ENCODE peak calls at places on chromosomes 5 and 9, in seven cellular contexts. One of them, this sample, is unnamed.

GRCh38 chr9:86516564-86516963 is 162.4 kb upstream of the TUT7 start:
- DNase-seq in breast epithelium: no peak
- DNase-seq in mucosa of descending colon: peak; percentile 51
- DNase-seq in GM12865: no peak
- DNase-seq in osteocyte: no peak
- DNase-seq in astrocyte: no peak
- DNase-seq in nephron progenitor cell: peak; percentile 6
- DNase-seq in this sample: no peak

GRCh38 chr9:133140174-133140505 is 19.1 kb upstream of the RALGDS start:
- DNase-seq in breast epithelium: no peak
- DNase-seq in mucosa of descending colon: peak; percentile 67
- DNase-seq in GM12865: no peak
- DNase-seq in osteocyte: no peak
- DNase-seq in astrocyte: no peak
- DNase-seq in nephron progenitor cell: no peak
- DNase-seq in this sample: no peak

GRCh38 chr5:21844960-21845359 is 1008.2 kb downstream of the CDH12 start:
- DNase-seq in breast epithelium: no peak
- DNase-seq in mucosa of descending colon: no peak
- DNase-seq in GM12865: no peak
- DNase-seq in osteocyte: no peak
- DNase-seq in astrocyte: no peak
- DNase-seq in nephron progenitor cell: no peak
- DNase-seq in this sample: no peak

GRCh38 chr5:41404757-41405156 is 105.6 kb downstream of the PLCXD3 start:
- DNase-seq in breast epithelium: no peak
- DNase-seq in mucosa of descending colon: no peak
- DNase-seq in GM12865: no peak
- DNase-seq in osteocyte: no peak
- DNase-seq in astrocyte: peak; percentile 42
- DNase-seq in nephron progenitor cell: no peak
- DNase-seq in this sample: no peak

GRCh38 chr5:16600397-16600796 is 16.4 kb downstream of the RETREG1 start:
- DNase-seq in breast epithelium: no peak
- DNase-seq in mucosa of descending colon: no peak
- DNase-seq in GM12865: no peak
- DNase-seq in osteocyte: no peak
- DNase-seq in astrocyte: no peak
- DNase-seq in nephron progenitor cell: peak; percentile 69
- DNase-seq in this sample: peak; percentile 79

GRCh38 chr5:42772265-42772993 is 15.8 kb downstream of the CCDC152 start:
- DNase-seq in breast epithelium: no peak
- DNase-seq in mucosa of descending colon: no peak
- DNase-seq in GM12865: no peak
- DNase-seq in osteocyte: no peak
- DNase-seq in astrocyte: no peak
- DNase-seq in nephron progenitor cell: no peak
- DNase-seq in this sample: no peak

GRCh38 chr5:114467729-114468128 is 105.9 kb downstream of the KCNN2 start:
- DNase-seq in breast epithelium: no peak
- DNase-seq in mucosa of descending colon: no peak
- DNase-seq in GM12865: no peak
- DNase-seq in osteocyte: no peak
- DNase-seq in astrocyte: no peak
- DNase-seq in nephron progenitor cell: no peak
- DNase-seq in this sample: no peak

GRCh38 chr5:169724303-169724702 is 87.2 kb downstream of the DOCK2 start:
- DNase-seq in breast epithelium: no peak
- DNase-seq in mucosa of descending colon: no peak
- DNase-seq in GM12865: no peak
- DNase-seq in osteocyte: no peak
- DNase-seq in astrocyte: no peak
- DNase-seq in nephron progenitor cell: no peak
- DNase-seq in this sample: no peak

GRCh38 chr5:1524481-1524798 is 680 bp upstream of the LPCAT1 start:
- DNase-seq in breast epithelium: peak; percentile 43
- DNase-seq in mucosa of descending colon: no peak
- DNase-seq in GM12865: peak; percentile 29
- DNase-seq in osteocyte: no peak
- DNase-seq in astrocyte: no peak
- DNase-seq in nephron progenitor cell: no peak
- DNase-seq in this sample: no peak

GRCh38 chr5:58412081-58412480 is 47.8 kb downstream of the PLK2 start:
- DNase-seq in breast epithelium: no peak
- DNase-seq in mucosa of descending colon: no peak
- DNase-seq in GM12865: no peak
- DNase-seq in osteocyte: no peak
- DNase-seq in astrocyte: peak; percentile 12
- DNase-seq in nephron progenitor cell: no peak
- DNase-seq in this sample: no peak

GRCh38 chr9:34992376-34992951 is 2.9 kb downstream of the DNAJB5 start:
- DNase-seq in breast epithelium: no peak
- DNase-seq in mucosa of descending colon: no peak
- DNase-seq in GM12865: peak; percentile 31
- DNase-seq in osteocyte: no peak
- DNase-seq in astrocyte: peak; percentile 90
- DNase-seq in nephron progenitor cell: no peak
- DNase-seq in this sample: peak; percentile 62

GRCh38 chr5:171601266-171601881 is 181.9 kb downstream of the FGF18 start:
- DNase-seq in breast epithelium: no peak
- DNase-seq in mucosa of descending colon: no peak
- DNase-seq in GM12865: peak; percentile 13
- DNase-seq in osteocyte: peak; percentile 65
- DNase-seq in astrocyte: no peak
- DNase-seq in nephron progenitor cell: no peak
- DNase-seq in this sample: no peak

GRCh38 chr9:35859310-35859994 is 10.7 kb downstream of the OR13J1 start:
- DNase-seq in breast epithelium: no peak
- DNase-seq in mucosa of descending colon: no peak
- DNase-seq in GM12865: peak; percentile 60
- DNase-seq in osteocyte: peak; percentile 76
- DNase-seq in astrocyte: no peak
- DNase-seq in nephron progenitor cell: no peak
- DNase-seq in this sample: no peak

GRCh38 chr5:14687023-14687665 is 22.6 kb downstream of the OTULIN start:
- DNase-seq in breast epithelium: no peak
- DNase-seq in mucosa of descending colon: no peak
- DNase-seq in GM12865: no peak
- DNase-seq in osteocyte: no peak
- DNase-seq in astrocyte: peak; percentile 60
- DNase-seq in nephron progenitor cell: no peak
- DNase-seq in this sample: no peak
- TF ChIP-seq CTCF in breast epithelium: no peak
- TF ChIP-seq CTCF in mucosa of descending colon: no peak
- TF ChIP-seq CTCF in GM12865: no peak
- TF ChIP-seq CTCF in osteocyte: no peak
- TF ChIP-seq CTCF in astrocyte: no peak
- TF ChIP-seq CTCF in nephron progenitor cell: no peak
- TF ChIP-seq CTCF in this sample: no peak

GRCh38 chr5:174093132-174093531 is 47.6 kb downstream of the NSG2 start:
- DNase-seq in breast epithelium: no peak
- DNase-seq in mucosa of descending colon: no peak
- DNase-seq in GM12865: no peak
- DNase-seq in osteocyte: no peak
- DNase-seq in astrocyte: no peak
- DNase-seq in nephron progenitor cell: no peak
- DNase-seq in this sample: no peak

GRCh38 chr5:174094857-174095606 is 49.5 kb downstream of the NSG2 start:
- DNase-seq in breast epithelium: no peak
- DNase-seq in mucosa of descending colon: no peak
- DNase-seq in GM12865: peak; percentile 60
- DNase-seq in osteocyte: no peak
- DNase-seq in astrocyte: no peak
- DNase-seq in nephron progenitor cell: no peak
- DNase-seq in this sample: no peak

GRCh38 chr5:174098694-174099093 is 53.2 kb downstream of the NSG2 start:
- DNase-seq in breast epithelium: no peak
- DNase-seq in mucosa of descending colon: no peak
- DNase-seq in GM12865: peak; percentile 25
- DNase-seq in osteocyte: no peak
- DNase-seq in astrocyte: no peak
- DNase-seq in nephron progenitor cell: no peak
- DNase-seq in this sample: no peak

GRCh38 chr5:174097486-174098185 is 52.1 kb downstream of the NSG2 start:
- DNase-seq in breast epithelium: no peak
- DNase-seq in mucosa of descending colon: no peak
- DNase-seq in GM12865: no peak
- DNase-seq in osteocyte: no peak
- DNase-seq in astrocyte: peak; percentile 45
- DNase-seq in nephron progenitor cell: no peak
- DNase-seq in this sample: no peak

DNA sequence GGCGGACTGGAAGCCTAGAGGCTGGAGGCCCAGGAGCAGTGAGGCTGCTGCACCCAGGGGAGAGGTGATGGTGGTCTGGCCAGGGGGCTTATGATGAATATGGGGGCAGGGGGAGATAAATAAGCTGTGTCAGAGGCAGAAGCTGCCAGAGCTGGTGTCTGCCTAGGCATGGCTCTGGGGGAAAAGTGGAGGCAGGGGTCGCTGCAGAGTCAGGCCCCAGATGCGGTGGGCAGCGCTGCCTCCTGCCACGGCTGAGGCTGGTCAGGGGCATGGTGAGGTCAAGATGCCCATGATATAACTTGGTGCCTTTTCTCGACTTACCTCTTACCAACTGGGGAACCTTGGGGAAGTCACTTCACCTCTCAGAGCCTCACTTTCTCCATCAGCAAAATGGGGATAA is 51.1 kb downstream of the NSG2 start:
- DNase-seq in breast epithelium: no peak
- DNase-seq in mucosa of descending colon: no peak
- DNase-seq in GM12865: no peak
- DNase-seq in osteocyte: no peak
- DNase-seq in astrocyte: no peak
- DNase-seq in nephron progenitor cell: no peak
- DNase-seq in this sample: no peak
- TF ChIP-seq CTCF in breast epithelium: no peak
- TF ChIP-seq CTCF in mucosa of descending colon: no peak
- TF ChIP-seq CTCF in GM12865: no peak
- TF ChIP-seq CTCF in osteocyte: no peak
- TF ChIP-seq CTCF in astrocyte: no peak
- TF ChIP-seq CTCF in nephron progenitor cell: no peak
- TF ChIP-seq CTCF in this sample: no peak

DNA sequence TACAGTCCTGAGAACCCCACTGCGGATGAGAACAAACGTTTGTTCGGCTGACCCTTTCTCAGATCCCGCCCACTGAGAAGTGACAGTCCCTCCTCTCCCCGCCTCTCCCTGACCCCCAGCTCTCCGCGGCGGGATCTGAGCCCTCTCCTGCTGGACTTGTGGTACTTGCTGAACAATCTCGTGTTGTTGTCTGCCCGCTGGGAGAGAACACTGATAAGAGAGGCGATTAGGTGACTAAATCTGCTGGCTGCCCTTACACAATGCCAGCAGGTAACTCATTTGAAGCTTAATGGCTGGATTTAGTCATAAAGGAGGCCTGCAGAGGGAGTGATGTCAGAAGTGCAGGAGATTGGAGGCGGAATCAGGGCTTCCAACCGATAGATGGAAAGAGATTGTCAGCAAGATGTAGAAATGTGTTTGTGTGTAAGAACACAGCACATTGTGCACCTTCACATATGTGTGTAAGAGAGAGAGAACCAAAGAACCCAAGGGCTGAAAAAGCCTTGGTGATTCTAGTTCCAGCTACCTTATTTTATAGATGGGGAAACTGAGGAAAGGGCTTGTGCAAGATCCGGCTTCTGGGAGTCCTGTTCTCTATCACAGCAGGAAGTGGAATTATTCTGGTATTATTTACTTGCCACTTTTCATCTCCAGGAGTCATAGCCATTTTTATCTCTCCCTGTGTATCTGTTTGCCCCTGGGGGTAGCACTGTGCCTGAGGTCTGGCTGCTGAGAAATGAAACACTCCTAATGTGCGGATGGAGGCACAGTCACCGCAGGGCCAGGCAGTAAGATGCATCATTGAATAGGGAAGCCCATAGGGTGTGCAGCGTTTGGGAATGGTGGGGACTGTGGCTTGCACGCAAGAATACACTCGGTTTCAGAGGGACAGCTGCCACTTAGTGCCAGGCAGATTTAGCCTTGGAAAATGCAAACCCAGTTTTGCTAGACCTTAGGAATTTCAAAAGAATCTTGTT is 203.7 kb upstream of the MSX2 start:
- DNase-seq in breast epithelium: no peak
- DNase-seq in mucosa of descending colon: no peak
- DNase-seq in GM12865: no peak
- DNase-seq in osteocyte: no peak
- DNase-seq in astrocyte: peak; percentile 42
- DNase-seq in nephron progenitor cell: peak; percentile 56
- DNase-seq in this sample: no peak
- TF ChIP-seq CTCF in breast epithelium: no peak
- TF ChIP-seq CTCF in mucosa of descending colon: no peak
- TF ChIP-seq CTCF in GM12865: no peak
- TF ChIP-seq CTCF in osteocyte: no peak
- TF ChIP-seq CTCF in astrocyte: no peak
- TF ChIP-seq CTCF in nephron progenitor cell: no peak
- TF ChIP-seq CTCF in this sample: no peak

GRCh38 chr5:37833990-37834389 is 5.9 kb downstream of the GDNF start:
- DNase-seq in breast epithelium: no peak
- DNase-seq in mucosa of descending colon: no peak
- DNase-seq in GM12865: no peak
- DNase-seq in osteocyte: no peak
- DNase-seq in astrocyte: no peak
- DNase-seq in nephron progenitor cell: no peak
- DNase-seq in this sample: no peak

GRCh38 chr5:37837101-37838032 is 2.5 kb downstream of the GDNF start:
- DNase-seq in breast epithelium: peak; percentile 65
- DNase-seq in mucosa of descending colon: no peak
- DNase-seq in GM12865: peak; percentile 79
- DNase-seq in osteocyte: no peak
- DNase-seq in astrocyte: peak; percentile 54
- DNase-seq in nephron progenitor cell: peak; percentile 88
- DNase-seq in this sample: peak; percentile 48

GRCh38 chr5:37836173-37837100 is 3.4 kb downstream of the GDNF start:
- DNase-seq in breast epithelium: no peak
- DNase-seq in mucosa of descending colon: no peak
- DNase-seq in GM12865: no peak
- DNase-seq in osteocyte: no peak
- DNase-seq in astrocyte: no peak
- DNase-seq in nephron progenitor cell: peak; percentile 59
- DNase-seq in this sample: no peak

GRCh38 chr5:37834542-37835399 is 5.1 kb downstream of the GDNF start:
- DNase-seq in breast epithelium: no peak
- DNase-seq in mucosa of descending colon: no peak
- DNase-seq in GM12865: no peak
- DNase-seq in osteocyte: no peak
- DNase-seq in astrocyte: no peak
- DNase-seq in nephron progenitor cell: peak; percentile 57
- DNase-seq in this sample: no peak

GRCh38 chr5:37835400-37835973 is 4.4 kb downstream of the GDNF start:
- DNase-seq in breast epithelium: no peak
- DNase-seq in mucosa of descending colon: no peak
- DNase-seq in GM12865: no peak
- DNase-seq in osteocyte: no peak
- DNase-seq in astrocyte: no peak
- DNase-seq in nephron progenitor cell: peak; percentile 31
- DNase-seq in this sample: no peak
- TF ChIP-seq CTCF in breast epithelium: no peak
- TF ChIP-seq CTCF in mucosa of descending colon: no peak
- TF ChIP-seq CTCF in GM12865: no peak
- TF ChIP-seq CTCF in osteocyte: no peak
- TF ChIP-seq CTCF in astrocyte: no peak
- TF ChIP-seq CTCF in nephron progenitor cell: no peak
- TF ChIP-seq CTCF in this sample: no peak